ENCODE peak calls at places on chromosome 1, in four cellular contexts. One of them, this sample, is unnamed.

GRCh38 chr1:227779651-227780050 is 35.8 kb upstream of the PRSS38 start:
- DNase-seq in IMR-90: no peak
- DNase-seq in H1: no peak
- DNase-seq in H9: peak; percentile 12
- DNase-seq in this sample: no peak

GRCh38 chr1:115642168-115643072 is 650 bp downstream of the VANGL1 start:
- DNase-seq in H1: peak; percentile 69
- DNase-seq in H9: peak; percentile 44
- DNase-seq in IMR-90: peak; percentile 20
- DNase-seq in this sample: peak; percentile 79

GRCh38 chr1:175470591-175470990 is 272.8 kb downstream of the TNR start:
- DNase-seq in H1: no peak
- DNase-seq in H9: no peak
- DNase-seq in IMR-90: no peak
- DNase-seq in this sample: no peak

GRCh38 chr1:165306543-165307434 is 49.7 kb downstream of the LMX1A start:
- DNase-seq in H9: no peak
- DNase-seq in H1: no peak
- DNase-seq in IMR-90: no peak
- DNase-seq in this sample: peak; percentile 38

GRCh38 chr1:202023033-202023433 is 12.6 kb downstream of the ELF3 start:
- DNase-seq in H9: no peak
- DNase-seq in IMR-90: no peak
- DNase-seq in H1: no peak
- DNase-seq in this sample: no peak

GRCh38 chr1:179706339-179706941 is 36.7 kb upstream of the FAM163A start:
- DNase-seq in H9: peak; percentile 38
- DNase-seq in H1: peak; percentile 63
- DNase-seq in IMR-90: peak; percentile 67
- DNase-seq in this sample: peak; percentile 71

GRCh38 chr1:165883056-165883455 is 55.6 kb downstream of the UCK2 start:
- DNase-seq in H1: no peak
- DNase-seq in IMR-90: no peak
- DNase-seq in H9: no peak
- DNase-seq in this sample: peak; percentile 89

GRCh38 chr1:37556712-37557196 is at the start of gene DNALI1:
- DNase-seq in IMR-90: peak; percentile 88
- DNase-seq in H1: peak; percentile 98
- DNase-seq in H9: peak; percentile 97
- DNase-seq in this sample: peak; percentile 96

GRCh38 chr1:172940170-172940855 is 110.4 kb downstream of the TNFSF18 start:
- DNase-seq in IMR-90: peak; percentile 90
- DNase-seq in H9: no peak
- DNase-seq in H1: no peak
- DNase-seq in this sample: no peak

GRCh38 chr1:44010935-44011610 is 19.7 kb downstream of the CCDC24 start:
- DNase-seq in H9: no peak
- DNase-seq in H1: no peak
- DNase-seq in IMR-90: no peak
- DNase-seq in this sample: no peak

GRCh38 chr1:38403667-38404066 is 357.1 kb upstream of the POU3F1 start:
- DNase-seq in H1: peak; percentile 62
- DNase-seq in H9: no peak
- DNase-seq in IMR-90: no peak
- DNase-seq in this sample: peak; percentile 9

GRCh38 chr1:162663589-162664030 is 31.3 kb downstream of the DDR2 start:
- DNase-seq in H1: no peak
- DNase-seq in H9: no peak
- DNase-seq in IMR-90: peak; percentile 70
- DNase-seq in this sample: peak; percentile 65

GRCh38 chr1:108007070-108007469 is 42.1 kb upstream of the VAV3 start:
- DNase-seq in IMR-90: no peak
- DNase-seq in H1: no peak
- DNase-seq in H9: no peak
- DNase-seq in this sample: no peak

GRCh38 chr1:7845761-7846160 is 7.1 kb downstream of the UTS2 start:
- DNase-seq in H1: no peak
- DNase-seq in H9: no peak
- DNase-seq in IMR-90: peak; percentile 92
- DNase-seq in this sample: no peak

GRCh38 chr1:238811211-238811610 is 575.2 kb upstream of the CHRM3 start:
- DNase-seq in H1: no peak
- DNase-seq in H9: no peak
- DNase-seq in IMR-90: no peak
- DNase-seq in this sample: no peak

GRCh38 chr1:218686258-218686657 is 341.1 kb downstream of the TGFB2 start:
- DNase-seq in H9: no peak
- DNase-seq in IMR-90: peak; percentile 79
- DNase-seq in H1: no peak
- DNase-seq in this sample: no peak

GRCh38 chr1:209513226-209513625 is 70.3 kb upstream of the CAMK1G start:
- DNase-seq in H9: peak; percentile 55
- DNase-seq in H1: peak; percentile 50
- DNase-seq in IMR-90: peak; percentile 46
- DNase-seq in this sample: peak; percentile 89

GRCh38 chr1:247212914-247213617 is 41.2 kb upstream of the ZNF124 start:
- DNase-seq in IMR-90: no peak
- DNase-seq in H1: no peak
- DNase-seq in H9: no peak
- DNase-seq in this sample: no peak

GRCh38 chr1:81179239-81179638 is 621.5 kb upstream of the ADGRL2 start:
- DNase-seq in H1: no peak
- DNase-seq in IMR-90: peak; percentile 99
- DNase-seq in H9: no peak
- DNase-seq in this sample: no peak

GRCh38 chr1:234863596-234863995 is 253.6 kb upstream of the IRF2BP2 start:
- DNase-seq in H9: no peak
- DNase-seq in IMR-90: peak; percentile 82
- DNase-seq in H1: no peak
- DNase-seq in this sample: no peak

GRCh38 chr1:198465201-198466144 is 75.0 kb downstream of the ATP6V1G3 start:
- DNase-seq in H1: no peak
- DNase-seq in IMR-90: peak; percentile 70
- DNase-seq in H9: no peak
- DNase-seq in this sample: peak; percentile 56

GRCh38 chr1:9809122-9809521 is 14.6 kb downstream of the CLSTN1 start:
- DNase-seq in H1: no peak
- DNase-seq in IMR-90: no peak
- DNase-seq in H9: no peak
- DNase-seq in this sample: no peak

GRCh38 chr1:70666381-70667140 is 255.5 kb downstream of the CTH start:
- DNase-seq in H9: no peak
- DNase-seq in H1: no peak
- DNase-seq in IMR-90: no peak
- DNase-seq in this sample: no peak
- H2AK5ac ChIP-seq in H9: no peak overlapping the region
- H2AK5ac ChIP-seq in H1: no peak overlapping the region
- H2AK5ac ChIP-seq in IMR-90: no peak overlapping the region
- H2AK5ac ChIP-seq in this sample: no peak overlapping the region

DNA sequence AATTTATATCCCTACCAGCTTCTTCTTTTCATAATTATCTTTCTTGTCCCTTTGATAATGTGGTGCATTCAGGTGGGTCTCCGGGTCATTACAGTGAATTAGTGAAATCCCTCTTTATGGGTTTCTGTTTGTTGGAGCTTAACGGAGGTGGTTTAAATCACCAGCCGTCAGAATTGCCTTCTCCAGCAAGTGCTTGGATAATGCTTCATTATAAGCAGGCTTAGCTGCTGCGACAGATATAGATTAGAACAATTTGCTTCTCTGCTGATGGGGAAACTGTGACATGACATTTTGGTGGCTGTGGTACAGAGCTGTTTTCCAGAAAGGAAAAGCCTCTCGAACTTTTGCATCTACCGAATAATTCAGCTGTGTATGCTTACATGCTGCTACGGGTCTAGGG is 56.9 kb downstream of the KAZN start:
- DNase-seq in IMR-90: no peak
- DNase-seq in H1: no peak
- DNase-seq in H9: no peak
- DNase-seq in this sample: no peak
- H4K5ac ChIP-seq in IMR-90: no peak overlapping the region
- H4K5ac ChIP-seq in H1: no peak overlapping the region
- H4K5ac ChIP-seq in H9: no peak overlapping the region
- H4K5ac ChIP-seq in this sample: no peak overlapping the region

GRCh38 chr1:25889470-25889869 is 14.0 kb upstream of the PAQR7 start:
- DNase-seq in IMR-90: peak; percentile 43
- DNase-seq in H9: no peak
- DNase-seq in H1: no peak
- DNase-seq in this sample: peak; percentile 21
- H4K8ac ChIP-seq in IMR-90: peak overlapping the region; percentile 3
- H4K8ac ChIP-seq in H9: no peak overlapping the region
- H4K8ac ChIP-seq in H1: no peak overlapping the region
- H4K8ac ChIP-seq in this sample: no peak overlapping the region

DNA sequence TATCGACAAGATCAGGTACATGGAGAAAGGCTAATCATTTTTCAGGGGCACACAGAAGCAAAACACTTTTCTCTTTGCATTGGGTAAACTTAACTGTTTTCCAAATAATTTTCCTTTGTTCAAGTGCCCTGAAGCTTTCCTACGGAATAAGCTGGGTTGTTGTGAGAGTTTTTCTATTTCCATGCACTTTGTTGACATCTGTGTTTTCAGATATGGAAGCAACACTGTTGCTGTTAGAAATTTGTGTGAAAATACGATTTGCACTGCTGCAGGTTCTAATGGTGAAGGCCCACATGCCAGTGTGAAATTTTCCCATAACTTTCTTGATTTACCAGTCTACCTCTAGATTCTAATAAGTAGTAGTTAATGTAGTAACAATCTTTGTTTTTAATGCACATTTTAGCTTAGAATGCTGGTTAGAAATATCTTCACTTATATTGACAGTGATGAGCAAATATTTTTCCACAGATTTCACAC is 18.3 kb downstream of the NFYC start:
- DNase-seq in H1: no peak
- DNase-seq in H9: no peak
- DNase-seq in IMR-90: no peak
- DNase-seq in this sample: no peak
- H2AK5ac ChIP-seq in H1: no peak overlapping the region
- H2AK5ac ChIP-seq in H9: no peak overlapping the region
- H2AK5ac ChIP-seq in IMR-90: peak overlapping the region; percentile 6
- H2AK5ac ChIP-seq in this sample: no peak overlapping the region

GRCh38 chr1:27488523-27489138 is 1.3 kb downstream of the WASF2 start:
- DNase-seq in H9: no peak
- DNase-seq in H1: no peak
- DNase-seq in IMR-90: peak; percentile 33
- DNase-seq in this sample: peak; percentile 54
- H4K5ac ChIP-seq in H9: no peak overlapping the region
- H4K5ac ChIP-seq in H1: no peak overlapping the region
- H4K5ac ChIP-seq in IMR-90: no peak overlapping the region
- H4K5ac ChIP-seq in this sample: no peak overlapping the region

DNA sequence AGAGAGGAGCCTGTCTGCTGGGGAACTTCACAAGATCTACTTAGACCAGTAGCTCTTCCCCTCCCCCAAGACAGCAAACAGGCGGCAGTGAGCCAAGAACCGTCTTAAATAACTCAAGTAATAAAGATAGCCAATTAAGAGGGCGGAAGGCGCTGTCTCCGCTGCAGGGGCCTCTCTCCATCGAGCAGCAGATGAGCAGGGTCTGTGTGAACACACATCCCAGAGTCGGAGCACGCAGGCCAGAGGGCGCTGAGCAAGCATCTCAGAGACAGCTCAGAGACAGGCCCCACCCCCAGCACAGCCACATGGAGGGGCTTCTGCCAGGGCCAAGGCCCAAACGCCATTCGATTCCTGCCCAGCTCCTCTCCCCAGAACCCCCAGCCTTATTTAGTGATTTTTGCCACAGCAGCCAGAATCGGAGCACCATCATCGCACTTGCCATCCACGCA is 11.1 kb downstream of the IFFO2 start:
- DNase-seq in IMR-90: peak; percentile 62
- DNase-seq in H9: peak; percentile 64
- DNase-seq in H1: peak; percentile 68
- DNase-seq in this sample: peak; percentile 46
- H4K8ac ChIP-seq in IMR-90: peak overlapping the region; percentile 50
- H4K8ac ChIP-seq in H9: no peak overlapping the region
- H4K8ac ChIP-seq in H1: no peak overlapping the region
- H4K8ac ChIP-seq in this sample: no peak overlapping the region

DNA sequence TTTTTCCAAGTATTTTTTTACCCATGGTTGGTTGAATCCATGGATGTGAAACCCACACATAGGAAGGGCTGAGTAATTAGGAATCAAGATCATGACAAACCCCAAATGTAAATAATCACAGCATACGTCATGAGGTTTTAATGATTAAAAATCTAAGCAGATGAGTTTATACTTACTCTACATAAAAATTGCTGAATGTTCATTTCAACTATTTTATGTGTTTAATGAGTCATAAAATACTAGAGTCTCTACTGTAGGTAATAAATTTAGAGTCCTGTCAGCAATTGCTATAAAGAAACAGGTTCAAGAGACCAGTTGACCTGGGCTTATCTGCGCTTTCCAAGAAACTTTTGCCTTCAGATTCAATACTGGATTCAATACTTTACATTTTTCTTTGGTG is 18.2 kb downstream of the CTH start:
- DNase-seq in H9: no peak
- DNase-seq in IMR-90: peak; percentile 76
- DNase-seq in H1: no peak
- DNase-seq in this sample: no peak
- H2AK5ac ChIP-seq in H9: no peak overlapping the region
- H2AK5ac ChIP-seq in IMR-90: no peak overlapping the region
- H2AK5ac ChIP-seq in H1: no peak overlapping the region
- H2AK5ac ChIP-seq in this sample: no peak overlapping the region

DNA sequence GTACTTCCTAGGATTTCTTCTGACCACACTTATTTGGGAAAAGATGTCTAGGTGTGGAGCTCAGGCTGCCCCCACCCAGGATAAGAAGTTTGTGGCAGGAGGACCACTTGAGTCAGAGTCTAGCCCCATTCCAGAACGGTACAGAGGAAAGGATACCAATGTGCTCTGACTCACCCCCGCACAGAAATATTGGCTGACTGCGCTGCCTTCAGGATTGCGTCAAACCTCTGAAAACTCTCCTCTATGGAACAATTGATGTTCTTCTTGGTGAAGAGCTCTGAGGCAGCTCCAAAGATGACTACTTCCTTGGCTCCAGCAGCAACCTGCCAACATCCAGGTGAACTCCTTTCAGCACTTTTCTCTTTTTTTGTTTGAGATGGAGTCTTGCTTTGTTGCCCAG is 11.2 kb downstream of the HMGCL start:
- DNase-seq in H9: no peak
- DNase-seq in IMR-90: peak; percentile 20
- DNase-seq in H1: no peak
- DNase-seq in this sample: no peak
- H4K5ac ChIP-seq in H9: no peak overlapping the region
- H4K5ac ChIP-seq in IMR-90: no peak overlapping the region
- H4K5ac ChIP-seq in H1: no peak overlapping the region
- H4K5ac ChIP-seq in this sample: no peak overlapping the region

This sample was measured in mesendoderm.